ENCODE peak calls at places on chromosomes 11 and 22, in five cellular contexts. T is CD4-positive, alpha-beta T cell; U is tibial nerve; I is A549; Y is HCT116. E is an unnamed sample.

GRCh38 chr22:39117585-39118191 is 20.6 kb downstream of the APOBEC3H start:
- DNase-seq in T (peak), U (peak), I (peak), Y (peak), E (no peak)

GRCh38 chr22:24432059-24432853 is 4.9 kb downstream of the ADORA2A start:
- DNase-seq in T (no peak), U (no peak), I (no peak), Y (no peak), E (peak)

GRCh38 chr11:1023811-1024596 is 12.5 kb downstream of the MUC6 start:
- DNase-seq in T (no peak), U (no peak), I (no peak), Y (no peak), E (no peak)

GRCh38 chr11:19919050-19919561 is 206.5 kb downstream of the NAV2 start:
- DNase-seq in T (no peak), U (no peak), I (peak), Y (no peak), E (peak)

GRCh38 chr11:75705541-75705940 is 12.1 kb upstream of the MOGAT2 start:
- DNase-seq in T (no peak), U (no peak), I (no peak), Y (no peak), E (no peak)

GRCh38 chr11:117058761-117059233 is 39.4 kb downstream of the SIK3 start:
- DNase-seq in T (no peak), U (no peak), I (no peak), Y (no peak), E (no peak)

GRCh38 chr11:121965330-121965729 is 150.7 kb downstream of the BLID start:
- DNase-seq in T (no peak), U (no peak), I (peak), Y (no peak), E (peak)

GRCh38 chr11:46389450-46390330 is 1.9 kb downstream of the CHRM4 start:
- DNase-seq in T (no peak), U (peak), I (peak), Y (peak), E (peak)

GRCh38 chr11:13837286-13837685 is 125.2 kb upstream of the SPON1 start:
- DNase-seq in T (no peak), U (no peak), I (no peak), Y (peak), E (peak)

GRCh38 chr22:29156507-29156906 is 49.2 kb upstream of the EMID1 start:
- DNase-seq in T (no peak), U (no peak), I (no peak), Y (no peak), E (no peak)

GRCh38 chr11:61023086-61024035 is 51.9 kb downstream of the CD6 start:
- DNase-seq in T (peak), U (no peak), I (no peak), Y (no peak), E (no peak)

GRCh38 chr11:65539401-65540289 is 14.8 kb downstream of the SCYL1 start:
- DNase-seq in T (no peak), U (no peak), I (no peak), Y (peak), E (peak)

GRCh38 chr11:128628686-128629085 is 41.3 kb upstream of the ETS1 start:
- DNase-seq in T (no peak), U (no peak), I (no peak), Y (no peak), E (no peak)
- H3K27ac ChIP-seq in T (peak), U (no peak), I (no peak), Y (no peak), E (no peak)

DNA sequence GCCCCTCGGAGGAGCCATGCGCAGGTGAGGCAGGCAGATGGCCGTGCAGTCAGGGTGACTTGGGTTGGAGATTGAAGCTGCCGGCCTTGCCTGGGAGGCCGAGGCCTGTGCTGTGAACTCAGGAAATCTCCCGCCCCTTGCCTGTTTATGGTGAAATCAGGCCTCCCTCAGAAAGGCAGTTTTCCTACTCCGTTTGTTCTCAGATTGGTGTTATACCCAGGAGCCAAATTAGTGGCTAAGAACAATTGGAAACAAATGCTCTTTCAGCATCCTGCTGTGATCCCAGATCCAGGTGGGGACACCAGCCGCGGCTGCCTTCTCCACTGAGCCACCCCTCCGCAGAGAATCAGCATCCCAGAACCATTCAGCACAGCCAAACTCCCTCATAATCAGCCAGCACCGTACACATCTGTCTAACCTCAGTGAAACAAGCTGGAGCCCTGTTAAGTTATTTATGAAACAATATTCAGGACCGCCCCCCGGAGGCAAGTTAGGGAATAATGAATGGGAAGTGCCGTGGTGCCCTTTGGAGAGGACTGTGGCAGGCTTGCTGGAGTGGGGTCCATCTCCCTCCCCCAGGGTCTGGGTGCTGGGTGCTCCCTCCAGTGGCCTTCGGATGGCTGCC is 60.0 kb downstream of the PKNOX2 start:
- DNase-seq in T (no peak), U (peak), I (no peak), Y (peak), E (no peak)
- TF ChIP-seq CTCF in T (no peak), U (peak), I (no peak), Y (peak), E (no peak)

DNA sequence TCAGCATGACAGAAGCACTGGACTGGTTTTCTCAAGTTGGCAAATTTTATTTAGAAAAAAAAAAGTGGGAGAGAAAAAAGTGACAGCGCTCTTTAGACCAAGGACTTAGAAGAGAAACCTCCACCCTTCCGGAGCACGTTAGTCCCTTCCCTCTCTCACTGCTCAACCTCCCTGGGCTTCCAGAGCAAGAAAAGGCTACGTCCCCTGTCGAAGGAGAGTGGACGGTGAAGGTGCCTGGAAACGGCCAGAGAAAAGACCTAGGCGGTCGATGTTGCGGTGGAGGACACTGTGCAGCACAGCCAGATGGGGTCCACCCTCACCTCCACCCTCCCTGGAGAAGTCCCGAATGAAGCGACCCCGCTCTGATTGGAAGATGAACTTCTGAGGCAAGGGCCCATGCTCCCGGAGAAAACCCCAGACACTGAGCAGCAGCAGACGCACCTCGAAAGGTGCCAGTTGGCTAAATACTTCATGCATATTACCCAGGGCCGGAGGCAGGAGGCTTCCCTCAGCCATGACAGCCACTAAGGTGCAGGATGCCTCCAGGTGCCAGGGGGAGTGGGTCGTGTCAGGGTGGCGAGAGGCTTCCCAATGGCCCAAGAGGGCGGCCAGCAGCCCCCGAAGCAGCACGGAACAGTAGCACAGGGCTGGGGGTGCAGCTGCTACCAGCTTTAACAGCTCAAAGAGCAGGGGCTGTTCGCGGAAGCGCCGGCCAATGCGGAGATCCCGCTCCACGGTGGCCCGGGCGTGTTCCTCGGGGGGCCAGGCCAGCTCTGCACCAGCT is 604 bp upstream of the GANAB start:
- DNase-seq in T (no peak), U (no peak), I (no peak), Y (no peak), E (no peak)
- H3K27ac ChIP-seq in T (peak), U (no peak), I (no peak), Y (peak), E (peak)

GRCh38 chr11:111359223-111360149 is 19.6 kb downstream of the POU2AF1 start:
- DNase-seq in T (no peak), U (no peak), I (no peak), Y (no peak), E (no peak)
- TF ChIP-seq CTCF in T (no peak), U (no peak), I (no peak), Y (no peak), E (no peak)

GRCh38 chr22:36497910-36498669 is 8.8 kb downstream of the FOXRED2 start:
- DNase-seq in T (no peak), U (no peak), I (no peak), Y (no peak), E (no peak)

GRCh38 chr22:36493690-36494110 is 12.3 kb upstream of the TXN2 start:
- DNase-seq in T (no peak), U (peak), I (no peak), Y (no peak), E (no peak)
- H3K27ac ChIP-seq in T (no peak), U (no peak), I (no peak), Y (no peak), E (no peak)

E was measured in RWPE1.